ENCODE peak calls at places on chromosomes 12 and 14, in six cellular contexts. C, K, W, I, N and Q are unnamed samples.

GRCh38 chr12:93325855-93326254 is 51.9 kb upstream of the NUDT4 start:
- DNase-seq in C (no peak), K (no peak), W (no peak), I (no peak), N (no peak), Q (no peak)

GRCh38 chr12:50401383-50402155 is 884 bp downstream of the LARP4 start:
- DNase-seq in C (no peak), K (no peak), W (peak; percentile 13), I (no peak), N (peak; percentile 79), Q (no peak)

GRCh38 chr14:61616524-61617185 is 78.7 kb upstream of the HIF1A start:
- DNase-seq in C (no peak), K (no peak), W (no peak), I (no peak), N (peak; percentile 86), Q (no peak)

GRCh38 chr14:100449225-100449987 is 126.3 kb downstream of the SLC25A47 start:
- DNase-seq in C (no peak), K (peak; percentile 63), W (no peak), I (no peak), N (no peak), Q (no peak)

GRCh38 chr14:52835122-52835903 is 43.9 kb upstream of the GNPNAT1 start:
- DNase-seq in C (no peak), K (no peak), W (no peak), I (no peak), N (peak; percentile 73), Q (peak; percentile 23)

GRCh38 chr12:106120578-106121105 is 18.1 kb downstream of the NUAK1 start:
- DNase-seq in C (no peak), K (no peak), W (peak; percentile 31), I (no peak), N (no peak), Q (no peak)

GRCh38 chr14:97641827-97642226 is 844.6 kb downstream of the VRK1 start:
- DNase-seq in C (no peak), K (no peak), W (no peak), I (no peak), N (no peak), Q (no peak)

GRCh38 chr14:68939424-68939892 is 39.6 kb downstream of the ACTN1 start:
- DNase-seq in C (no peak), K (no peak), W (no peak), I (no peak), N (no peak), Q (no peak)

GRCh38 chr12:77256924-77257323 is 191.6 kb upstream of the E2F7 start:
- DNase-seq in C (no peak), K (no peak), W (no peak), I (no peak), N (peak; percentile 29), Q (no peak)

GRCh38 chr12:82972624-82973023 is 285.9 kb downstream of the TMTC2 start:
- DNase-seq in C (no peak), K (no peak), W (no peak), I (no peak), N (no peak), Q (no peak)

GRCh38 chr12:52517005-52517835 is 3.0 kb downstream of the KRT5 start:
- DNase-seq in C (no peak), K (no peak), W (no peak), I (no peak), N (no peak), Q (no peak)

GRCh38 chr12:115598827-115599226 is 678.7 kb downstream of the MED13L start:
- DNase-seq in C (no peak), K (no peak), W (peak; percentile 17), I (no peak), N (peak; percentile 25), Q (no peak)

GRCh38 chr12:53489242-53489915 is 9.9 kb downstream of the MAP3K12 start:
- DNase-seq in C (no peak), K (no peak), W (no peak), I (no peak), N (no peak), Q (no peak)

GRCh38 chr12:117850048-117850447 is 118.7 kb downstream of the KSR2 start:
- DNase-seq in C (peak; percentile 67), K (no peak), W (no peak), I (no peak), N (peak; percentile 54), Q (no peak)

GRCh38 chr12:57756406-57757341 is 1.8 kb downstream of the MARCHF9 start:
- DNase-seq in C (peak; percentile 90), K (peak; percentile 60), W (peak; percentile 59), I (peak; percentile 57), N (peak; percentile 41), Q (no peak)

GRCh38 chr12:79933580-79934264 is 1.2 kb downstream of the PPP1R12A start:
- DNase-seq in C (no peak), K (no peak), W (peak; percentile 11), I (no peak), N (peak; percentile 23), Q (no peak)

GRCh38 chr12:24012528-24012927 is 63.1 kb upstream of the SOX5 start:
- DNase-seq in C (no peak), K (no peak), W (no peak), I (no peak), N (peak; percentile 44), Q (no peak)
- TF ChIP-seq CTCF in C (peak; percentile 5), K (no peak), W (no peak), I (no peak), N (peak; percentile 43), Q (no peak)

GRCh38 chr12:121626853-121627623 is 708 bp downstream of the ORAI1 start:
- DNase-seq in C (peak; percentile 80), K (peak; percentile 69), W (peak; percentile 63), I (peak; percentile 58), N (peak; percentile 72), Q (no peak)
- TF ChIP-seq CTCF in C (peak; percentile 31), K (no peak), W (no peak), I (peak; percentile 32), N (peak; percentile 5), Q (no peak)

DNA sequence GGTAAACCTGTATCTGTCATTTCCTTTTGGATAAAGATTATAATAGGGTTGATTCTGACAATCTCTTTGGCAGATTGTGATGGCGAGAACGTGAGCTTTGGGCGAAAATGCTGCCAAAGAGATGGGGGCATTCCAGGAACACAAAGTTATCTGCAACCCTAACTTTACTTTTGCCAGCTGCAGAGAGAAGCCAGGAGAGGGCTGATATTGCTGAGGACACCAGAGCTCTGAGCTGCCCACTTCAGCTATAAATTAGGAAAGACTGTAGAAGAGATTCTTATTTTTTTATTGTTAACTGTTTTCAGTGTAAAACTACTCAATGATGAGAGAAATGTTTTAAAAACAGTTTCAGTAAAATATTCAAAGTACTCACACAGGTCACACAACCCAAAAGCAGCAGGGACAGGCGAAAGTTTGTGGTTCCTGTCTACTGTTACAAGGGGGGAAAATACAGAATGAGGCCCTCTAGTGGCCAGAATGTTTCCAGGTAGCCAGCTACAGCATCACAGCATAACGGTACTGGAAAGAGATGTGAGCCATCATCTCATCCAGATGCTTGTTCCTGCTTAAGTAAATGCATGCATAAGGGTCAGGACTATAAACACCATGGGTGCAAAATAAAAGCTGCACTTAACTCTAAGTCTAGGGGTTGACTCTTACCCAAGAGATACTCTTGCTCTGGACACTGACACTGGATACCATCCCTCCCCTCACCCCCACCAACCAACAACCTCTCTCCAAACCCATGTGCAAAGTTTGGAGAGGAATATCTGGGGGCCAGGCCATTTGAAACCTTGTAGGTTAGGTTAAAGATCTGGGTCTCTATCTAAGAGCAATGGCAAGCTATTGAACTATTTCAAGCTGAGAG is 498.4 kb downstream of the RMST start:
- DNase-seq in C (peak; percentile 17), K (no peak), W (no peak), I (no peak), N (peak; percentile 1), Q (no peak)
- TF ChIP-seq CTCF in C (peak; percentile 76), K (peak; percentile 58), W (peak; percentile 35), I (peak; percentile 31), N (peak; percentile 23), Q (no peak)

DNA sequence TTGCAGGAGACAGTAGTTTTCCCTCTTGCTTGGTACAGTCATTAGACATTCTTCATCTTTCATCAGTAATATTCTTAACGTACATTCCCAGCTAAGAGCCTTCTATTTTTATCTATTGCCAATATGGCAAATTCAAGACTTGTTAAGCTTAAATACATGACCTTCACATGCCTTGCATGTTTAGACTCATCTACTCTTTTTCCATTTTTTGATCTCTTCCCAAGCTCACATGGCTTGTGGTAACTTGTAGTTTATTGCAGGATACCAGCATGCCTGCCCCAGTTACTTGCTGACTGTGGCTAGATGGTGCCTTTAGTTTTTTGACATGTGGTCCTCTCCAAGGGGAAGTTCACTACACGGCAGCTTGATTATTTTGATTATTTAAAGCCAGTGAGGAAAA is 729.0 kb downstream of the SLC6A15 start:
- DNase-seq in C (no peak), K (no peak), W (no peak), I (no peak), N (peak; percentile 1), Q (no peak)
- TF ChIP-seq CTCF in C (no peak), K (no peak), W (no peak), I (no peak), N (no peak), Q (no peak)

DNA sequence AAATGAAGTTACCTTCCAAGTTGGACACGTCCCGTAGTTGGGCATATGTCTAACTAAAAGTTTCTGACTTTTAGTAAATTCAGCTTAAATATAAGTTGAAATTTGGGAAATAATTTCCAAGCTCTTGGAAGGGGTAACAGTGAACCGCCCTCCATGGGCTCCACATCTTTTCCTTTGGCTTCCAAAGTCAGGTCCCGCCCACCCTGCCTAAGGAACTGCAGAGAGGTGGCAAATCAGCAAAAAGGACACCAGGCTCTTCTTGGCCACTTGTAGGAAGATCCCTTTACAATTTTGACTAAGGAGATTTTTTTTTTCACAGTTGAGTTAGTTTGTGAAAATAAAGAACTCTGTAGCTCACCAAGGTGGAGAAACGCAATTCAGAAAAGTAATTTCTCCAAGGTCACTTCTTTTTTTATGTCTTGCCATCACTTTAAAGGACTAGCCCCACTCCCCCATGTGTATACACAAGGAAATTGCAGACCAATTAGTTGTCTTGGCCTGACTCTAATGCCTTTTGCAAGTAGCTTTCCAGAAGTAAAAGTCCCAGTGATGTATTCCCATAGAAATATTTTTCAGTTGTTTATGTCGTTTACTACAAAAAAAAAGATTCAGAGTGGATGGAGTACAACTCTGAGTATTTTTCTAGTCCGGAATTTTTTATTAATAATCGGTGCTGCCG is 181.2 kb downstream of the PELI2 start:
- DNase-seq in C (no peak), K (no peak), W (no peak), I (no peak), N (peak; percentile 14), Q (no peak)
- TF ChIP-seq CTCF in C (no peak), K (no peak), W (no peak), I (no peak), N (no peak), Q (no peak)

DNA sequence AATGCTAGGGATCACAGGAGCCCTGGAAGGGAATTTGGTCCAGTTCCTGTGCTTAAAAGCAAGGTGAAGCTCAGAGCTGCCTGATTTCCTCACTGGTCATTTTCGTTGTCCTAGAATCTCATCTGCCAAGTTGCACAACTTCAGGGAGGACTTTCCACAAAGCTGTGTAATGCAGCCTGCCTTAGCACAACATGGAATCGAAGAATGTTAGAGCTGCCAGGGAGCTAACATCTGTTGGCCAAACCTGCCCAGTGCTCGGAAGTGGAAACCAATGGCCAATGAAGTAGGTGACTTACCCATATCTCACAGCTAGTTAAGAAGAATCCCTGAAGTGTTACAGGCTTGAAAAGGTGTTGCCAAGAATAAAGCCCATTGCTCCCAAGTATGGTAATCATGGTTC is 79.9 kb upstream of the SSTR1 start:
- DNase-seq in C (no peak), K (no peak), W (no peak), I (no peak), N (peak; percentile 21), Q (no peak)
- TF ChIP-seq CTCF in C (no peak), K (no peak), W (no peak), I (no peak), N (no peak), Q (no peak)